ENCODE peak calls at places on chromosomes 12 and 14, in seven cellular contexts. P is heart left ventricle, C is esophagus squamous epithelium, Y is thoracic aorta, A is NB4, V is prostate gland, M is heart right ventricle. L is an unnamed sample.

GRCh38 chr12:2483713-2484112 is 311.1 kb upstream of the FKBP4 start:
- DNase-seq in P (no peak), C (no peak), Y (no peak), A (no peak), V (no peak), M (no peak), L (no peak)

GRCh38 chr14:33794791-33795300 is 156.0 kb downstream of the EGLN3 start:
- DNase-seq in P (no peak), C (no peak), Y (no peak), A (no peak), V (no peak), M (no peak), L (peak; percentile 67)

GRCh38 chr14:32478027-32478426 is 148.9 kb downstream of the AKAP6 start:
- DNase-seq in P (no peak), C (no peak), Y (no peak), A (no peak), V (no peak), M (no peak), L (peak; percentile 31)

GRCh38 chr12:20404576-20405346 is 36.4 kb downstream of the PDE3A start:
- DNase-seq in P (no peak), C (no peak), Y (no peak), A (peak; percentile 98), V (no peak), M (peak; percentile 19), L (no peak)

GRCh38 chr12:49790741-49791140 is 37.5 kb downstream of the NCKAP5L start:
- DNase-seq in P (no peak), C (no peak), Y (no peak), A (no peak), V (no peak), M (no peak), L (no peak)

GRCh38 chr12:92218394-92219077 is 72.9 kb upstream of the BTG1 start:
- DNase-seq in P (no peak), C (no peak), Y (no peak), A (peak; percentile 82), V (no peak), M (no peak), L (no peak)

GRCh38 chr14:31930493-31931225 is 146.4 kb upstream of the ARHGAP5 start:
- DNase-seq in P (no peak), C (no peak), Y (no peak), A (peak; percentile 11), V (no peak), M (no peak), L (peak; percentile 58)

GRCh38 chr12:115037830-115038229 is 353.9 kb upstream of the TBX3 start:
- DNase-seq in P (no peak), C (no peak), Y (no peak), A (no peak), V (no peak), M (peak; percentile 24), L (no peak)

GRCh38 chr12:10256064-10256463 is 43.4 kb downstream of the GABARAPL1 start:
- DNase-seq in P (no peak), C (no peak), Y (no peak), A (no peak), V (no peak), M (no peak), L (no peak)

GRCh38 chr12:92424338-92424737 is 278.5 kb upstream of the PLEKHG7 start:
- DNase-seq in P (no peak), C (no peak), Y (no peak), A (no peak), V (no peak), M (no peak), L (peak; percentile 9)

GRCh38 chr12:2098852-2099251 is 46.1 kb downstream of the CACNA1C start:
- DNase-seq in P (no peak), C (no peak), Y (no peak), A (no peak), V (no peak), M (no peak), L (no peak)

GRCh38 chr14:99156026-99156425 is 116.0 kb downstream of the BCL11B start:
- DNase-seq in P (no peak), C (no peak), Y (no peak), A (no peak), V (no peak), M (no peak), L (no peak)

GRCh38 chr14:33062476-33062875 is 123.8 kb downstream of the NPAS3 start:
- DNase-seq in P (no peak), C (no peak), Y (no peak), A (no peak), V (no peak), M (no peak), L (no peak)

GRCh38 chr12:1517007-1517406 is 77.4 kb downstream of the FBXL14 start:
- DNase-seq in P (no peak), C (no peak), Y (no peak), A (peak; percentile 39), V (no peak), M (no peak), L (peak; percentile 93)

GRCh38 chr14:58501214-58501816 is 73.8 kb downstream of the KIAA0586 start:
- DNase-seq in P (no peak), C (no peak), Y (no peak), A (peak; percentile 72), V (no peak), M (peak; percentile 22), L (peak; percentile 38)

GRCh38 chr12:123533672-123534643 is at the start of gene RILPL1:
- DNase-seq in P (peak; percentile 79), C (no peak), Y (peak; percentile 16), A (peak; percentile 72), V (peak; percentile 20), M (peak; percentile 40), L (peak; percentile 29)

GRCh38 chr14:23153891-23154796 is 29.3 kb downstream of the SLC7A8 start:
- DNase-seq in P (peak; percentile 92), C (peak; percentile 28), Y (peak; percentile 78), A (peak; percentile 43), V (peak; percentile 96), M (peak; percentile 91), L (peak; percentile 78)

GRCh38 chr14:96351986-96352385 is 11.2 kb downstream of the ATG2B start:
- DNase-seq in P (no peak), C (no peak), Y (no peak), A (no peak), V (no peak), M (no peak), L (no peak)

GRCh38 chr12:19946549-19946948 is 421.8 kb upstream of the PDE3A start:
- DNase-seq in P (no peak), C (no peak), Y (peak; percentile 16), A (no peak), V (no peak), M (no peak), L (no peak)

GRCh38 chr14:23568021-23568599 is 519 bp upstream of the AP1G2 start:
- DNase-seq in P (no peak), C (no peak), Y (no peak), A (no peak), V (no peak), M (no peak), L (no peak)

GRCh38 chr14:59631237-59631636 is 54.6 kb upstream of the CCDC175 start:
- DNase-seq in P (no peak), C (no peak), Y (no peak), A (peak; percentile 7), V (no peak), M (no peak), L (peak; percentile 6)

GRCh38 chr14:99626041-99626648 is 18.8 kb upstream of the HHIPL1 start:
- DNase-seq in P (no peak), C (no peak), Y (no peak), A (no peak), V (no peak), M (no peak), L (no peak)

GRCh38 chr12:64160718-64161060 is 61.4 kb downstream of the KICS2 start:
- DNase-seq in P (no peak), C (no peak), Y (no peak), A (no peak), V (no peak), M (no peak), L (peak; percentile 42)

GRCh38 chr12:14993537-14994266 is 20.9 kb downstream of the PDE6H start:
- DNase-seq in P (no peak), C (no peak), Y (no peak), A (no peak), V (no peak), M (no peak), L (no peak)

GRCh38 chr14:64891839-64892375 is 12.2 kb upstream of the SPTB start:
- DNase-seq in P (no peak), C (no peak), Y (no peak), A (peak; percentile 77), V (peak; percentile 44), M (peak; percentile 24), L (peak; percentile 43)
- TF ChIP-seq CTCF in P (peak; percentile 62), C (peak; percentile 63), Y (peak; percentile 59), A (peak; percentile 37), V (peak; percentile 52), M (peak; percentile 53), L (peak; percentile 59)

DNA sequence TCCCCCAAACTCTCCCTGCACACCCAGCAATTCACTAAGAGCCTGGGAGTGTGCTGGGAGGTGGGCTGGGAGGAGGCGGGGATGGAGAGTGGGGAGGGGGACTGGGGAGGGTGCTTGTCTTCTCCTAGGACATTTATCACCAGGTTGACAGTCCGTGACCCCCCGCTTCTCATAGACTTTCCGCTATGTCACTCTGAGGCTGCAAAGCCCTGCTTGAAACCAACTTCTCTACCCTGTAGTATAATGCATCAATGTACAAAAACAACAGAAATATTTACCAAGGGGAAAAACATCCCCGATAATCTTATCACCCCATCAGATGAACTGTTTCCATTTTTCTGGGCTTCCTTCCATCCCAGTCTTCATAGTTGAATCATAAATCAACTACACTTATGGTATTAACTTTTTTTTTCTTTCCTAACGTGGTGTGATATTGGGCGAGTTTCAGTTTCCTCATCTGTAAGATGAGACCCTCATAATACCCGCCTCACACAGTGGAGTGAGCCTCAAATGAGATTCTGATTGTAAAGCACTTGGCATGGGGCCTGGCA is 28.6 kb upstream of the BATF start:
- DNase-seq in P (no peak), C (no peak), Y (no peak), A (no peak), V (no peak), M (no peak), L (no peak)
- H3K4me3 ChIP-seq in P (no peak overlapping the region), C (no peak overlapping the region), Y (no peak overlapping the region), A (no peak overlapping the region), V (no peak overlapping the region), M (no peak overlapping the region), L (no peak overlapping the region)

GRCh38 chr14:36208690-36209278 is 32.3 kb upstream of the PTCSC3 start:
- DNase-seq in P (no peak), C (no peak), Y (no peak), A (no peak), V (peak; percentile 33), M (no peak), L (no peak)

GRCh38 chr14:36212987-36213386 is 36.5 kb upstream of the PTCSC3 start:
- DNase-seq in P (no peak), C (no peak), Y (no peak), A (no peak), V (no peak), M (no peak), L (no peak)

GRCh38 chr14:36204674-36205073 is 28.2 kb upstream of the PTCSC3 start:
- DNase-seq in P (no peak), C (no peak), Y (no peak), A (no peak), V (no peak), M (no peak), L (no peak)

GRCh38 chr14:36212577-36212976 is 36.1 kb upstream of the PTCSC3 start:
- DNase-seq in P (no peak), C (no peak), Y (no peak), A (no peak), V (no peak), M (no peak), L (no peak)

GRCh38 chr14:36207500-36207899 is 31.0 kb upstream of the PTCSC3 start:
- DNase-seq in P (no peak), C (no peak), Y (no peak), A (peak; percentile 3), V (no peak), M (no peak), L (no peak)
- TF ChIP-seq CTCF in P (peak; percentile 28), C (no peak), Y (no peak), A (no peak), V (peak; percentile 22), M (no peak), L (peak; percentile 52)

GRCh38 chr12:76158518-76159321 is 74.2 kb upstream of the NAP1L1 start:
- DNase-seq in P (no peak), C (no peak), Y (no peak), A (peak; percentile 55), V (peak; percentile 6), M (peak; percentile 33), L (peak; percentile 40)
- H3K4me3 ChIP-seq in P (no peak overlapping the region), C (no peak overlapping the region), Y (peak overlapping the region; percentile 45), A (no peak overlapping the region), V (no peak overlapping the region), M (no peak overlapping the region), L (no peak overlapping the region)